ENCODE peak calls at places on chromosomes 12 and 14, in eight cellular contexts. D, N, Z, C, U, I, K and E are unnamed samples.

GRCh38 chr12:88698471-88698870 is 118.2 kb upstream of the KITLG start:
- DNase-seq in Z (no peak), C (no peak), N (no peak), D (no peak), U (no peak), K (no peak), I (no peak), E (no peak)

GRCh38 chr12:49912345-49912744 is 8.6 kb upstream of the FAIM2 start:
- DNase-seq in I (no peak), C (no peak), K (no peak), U (no peak), N (no peak), Z (no peak), D (no peak), E (no peak)

GRCh38 chr12:109127533-109128242 is 11.3 kb downstream of the ACACB start:
- DNase-seq in C (no peak), K (no peak), Z (no peak), I (no peak), D (no peak), N (no peak), U (no peak), E (no peak)

GRCh38 chr12:123063535-123063934 is 83.1 kb downstream of the ARL6IP4 start:
- DNase-seq in Z (no peak), C (no peak), D (no peak), N (no peak), U (peak; percentile 39), I (peak; percentile 28), K (no peak), E (no peak)

GRCh38 chr14:99296517-99296916 is 24.5 kb upstream of the BCL11B start:
- DNase-seq in U (no peak), D (no peak), Z (peak; percentile 70), I (no peak), N (no peak), K (no peak), C (peak; percentile 63), E (no peak)

GRCh38 chr14:35944847-35945246 is 118.7 kb downstream of the BRMS1L start:
- DNase-seq in Z (no peak), I (no peak), K (no peak), C (peak; percentile 64), N (no peak), D (no peak), U (peak; percentile 57), E (no peak)

GRCh38 chr14:101717663-101718490 is 43.6 kb upstream of the PPP2R5C start:
- DNase-seq in U (no peak), I (no peak), C (no peak), K (no peak), N (no peak), D (no peak), Z (peak; percentile 47), E (peak; percentile 10)

GRCh38 chr12:49892084-49892731 is 11.5 kb downstream of the FAIM2 start:
- DNase-seq in N (no peak), U (no peak), D (no peak), K (no peak), I (no peak), Z (no peak), C (no peak), E (no peak)

GRCh38 chr14:95597784-95598204 is 62.9 kb downstream of the GLRX5 start:
- DNase-seq in Z (no peak), D (peak; percentile 36), K (no peak), N (no peak), U (no peak), I (peak; percentile 43), C (no peak), E (no peak)

GRCh38 chr12:96015672-96016071 is 19.5 kb upstream of the HAL start:
- DNase-seq in I (peak; percentile 22), K (no peak), Z (no peak), D (peak; percentile 27), N (no peak), U (no peak), C (no peak), E (no peak)

GRCh38 chr12:3085341-3086125 is 8.4 kb downstream of the TSPAN9 start:
- DNase-seq in D (no peak), K (no peak), Z (no peak), U (peak; percentile 79), N (no peak), I (no peak), C (no peak), E (no peak)

GRCh38 chr14:102481791-102482238 is 27.8 kb downstream of the ANKRD9 start:
- DNase-seq in C (peak; percentile 21), K (no peak), Z (no peak), I (peak; percentile 45), N (no peak), U (peak; percentile 91), D (no peak), E (no peak)

GRCh38 chr12:27967551-27968054 is 4.9 kb downstream of the PTHLH start:
- DNase-seq in U (no peak), D (no peak), I (peak; percentile 29), C (no peak), N (no peak), K (no peak), Z (no peak), E (no peak)

GRCh38 chr12:115225845-115226244 is 541.9 kb upstream of the TBX3 start:
- DNase-seq in U (no peak), D (no peak), C (no peak), Z (no peak), N (no peak), I (no peak), K (no peak), E (no peak)

GRCh38 chr12:84701966-84702365 is 210.6 kb downstream of the SLC6A15 start:
- DNase-seq in K (no peak), C (no peak), I (peak; percentile 9), N (no peak), Z (no peak), U (no peak), D (no peak), E (no peak)

GRCh38 chr14:96762650-96763049 is 34.5 kb upstream of the VRK1 start:
- DNase-seq in U (peak; percentile 67), N (no peak), K (peak; percentile 65), Z (no peak), I (peak; percentile 58), D (peak; percentile 9), C (peak; percentile 80), E (no peak)

GRCh38 chr12:24845615-24846014 is 103.3 kb downstream of the BCAT1 start:
- DNase-seq in Z (no peak), I (peak; percentile 28), N (no peak), C (no peak), D (no peak), U (no peak), K (no peak), E (no peak)

GRCh38 chr12:4251228-4251891 is 22.2 kb upstream of the CCND2 start:
- DNase-seq in I (no peak), U (no peak), N (no peak), D (no peak), Z (no peak), C (no peak), K (no peak), E (no peak)

DNA sequence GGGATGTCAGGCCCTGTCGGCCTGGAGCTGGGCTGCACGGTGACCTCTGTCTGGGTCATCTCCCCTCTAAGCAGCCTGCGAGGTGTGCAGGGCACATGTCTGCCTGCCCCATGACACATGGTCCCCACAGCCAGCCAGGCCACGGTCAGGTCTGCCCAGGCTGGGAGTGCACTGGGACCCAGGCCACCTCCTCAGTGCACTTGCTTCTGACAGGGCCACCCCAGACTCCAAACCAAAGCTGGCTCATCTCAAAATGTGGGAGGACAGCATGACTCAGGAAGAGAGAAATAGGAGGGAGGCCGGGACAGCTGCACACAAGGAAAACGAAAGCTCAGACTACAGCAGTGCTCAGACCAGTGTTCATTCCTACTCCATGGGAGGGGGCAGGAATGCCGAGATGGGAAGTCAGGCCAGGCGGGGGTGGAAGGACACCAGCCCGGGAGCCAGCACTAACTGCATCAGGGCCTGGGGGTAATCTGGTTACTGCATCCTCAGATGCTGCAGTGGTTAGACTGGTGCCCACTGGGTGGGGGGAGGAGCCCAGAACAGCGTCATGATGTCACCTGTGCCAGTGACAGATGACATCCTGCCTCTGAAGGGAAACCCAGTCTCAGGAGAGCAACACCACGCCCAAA is 4.0 kb downstream of the P2RX2 start:
- DNase-seq in U (no peak), D (peak; percentile 21), K (no peak), I (peak; percentile 94), N (no peak), Z (no peak), C (no peak), E (no peak)
- TF ChIP-seq POLR2A in U (no peak), D (no peak), K (peak; percentile 47), I (no peak), N (no peak), Z (no peak), C (no peak), E (no peak)

GRCh38 chr12:110467847-110468211 is 228 bp downstream of the GPN3 start:
- DNase-seq in Z (no peak), K (no peak), C (no peak), U (no peak), D (no peak), I (no peak), N (no peak), E (no peak)
- TF ChIP-seq POLR2A in Z (no peak), K (no peak), C (no peak), U (no peak), D (peak; percentile 96), I (peak; percentile 89), N (no peak), E (no peak)

DNA sequence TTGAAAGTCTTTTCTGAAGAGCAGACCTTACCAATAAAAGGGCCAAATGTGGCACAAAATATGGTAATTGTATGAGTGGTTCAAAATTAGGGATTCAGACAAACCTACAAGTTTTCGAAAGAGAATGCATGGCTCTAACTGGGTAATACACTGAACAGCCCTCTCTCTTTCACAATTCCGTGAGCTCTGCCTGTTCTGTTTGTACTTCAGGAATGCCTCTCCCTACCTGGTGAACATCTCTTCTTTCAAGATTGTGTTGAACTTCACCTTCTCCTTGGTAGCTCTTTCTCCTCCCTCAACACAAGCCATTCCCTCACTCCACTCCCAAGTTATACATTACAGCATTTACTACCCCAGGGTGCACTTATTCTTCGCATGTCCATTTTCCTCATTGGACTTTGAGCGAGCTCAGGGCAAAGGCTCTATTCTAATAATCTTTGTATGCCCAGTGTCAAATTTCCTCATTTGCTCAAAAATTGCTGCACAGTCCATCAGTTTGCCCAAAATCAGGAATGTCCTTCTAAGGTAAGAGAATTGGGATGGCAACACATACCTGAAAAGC is 28.3 kb downstream of the NRDE2 start:
- DNase-seq in N (no peak), C (no peak), I (no peak), D (no peak), U (peak; percentile 25), Z (no peak), K (no peak), E (no peak)
- TF ChIP-seq POLR2A in N (no peak), C (no peak), I (no peak), D (no peak), U (no peak), Z (no peak), K (no peak), E (no peak)

GRCh38 chr14:59306775-59307174 is 118.3 kb downstream of the DAAM1 start:
- DNase-seq in K (no peak), D (no peak), Z (no peak), C (no peak), U (no peak), I (peak; percentile 73), N (no peak), E (no peak)
- TF ChIP-seq POLR2A in K (no peak), D (no peak), Z (no peak), C (no peak), U (no peak), I (no peak), N (no peak), E (no peak)

GRCh38 chr14:58950555-58950954 is 237.9 kb upstream of the DAAM1 start:
- DNase-seq in I (no peak), Z (no peak), D (no peak), K (no peak), N (no peak), U (no peak), C (no peak), E (no peak)
- TF ChIP-seq POLR2A in I (no peak), Z (no peak), D (no peak), K (no peak), N (no peak), U (no peak), C (no peak), E (no peak)